ENCODE peak calls at places on chromosomes 13 and 19, in six cellular contexts. L, A, E, V, T and B are unnamed samples.

GRCh38 chr19:4089400-4089908 is 22.8 kb upstream of the ZBTB7A start:
- DNase-seq in L (no peak), V (no peak), A (no peak), T (no peak), E (no peak), B (no peak)

GRCh38 chr13:71864981-71865857 is 1.8 kb downstream of the DACH1 start:
- DNase-seq in E (peak), A (no peak), T (no peak), V (no peak), L (no peak), B (no peak)

GRCh38 chr19:670609-671075 is 5.5 kb upstream of the FSTL3 start:
- DNase-seq in L (no peak), V (peak), A (no peak), T (no peak), E (no peak), B (no peak)

GRCh38 chr13:106182404-106182803 is 353.1 kb downstream of the EFNB2 start:
- DNase-seq in A (peak), L (no peak), V (no peak), E (no peak), T (no peak), B (no peak)

GRCh38 chr13:114027826-114028225 is 54.0 kb upstream of the C13orf46 start:
- DNase-seq in L (no peak), T (no peak), V (no peak), E (no peak), A (no peak), B (no peak)

GRCh38 chr19:16160943-16161560 is 12.3 kb downstream of the CIB3 start:
- DNase-seq in V (peak), A (peak), E (no peak), L (peak), T (no peak), B (no peak)

GRCh38 chr19:52689804-52690394 is 44.9 kb downstream of the ZNF611 start:
- DNase-seq in V (no peak), T (no peak), L (peak), A (no peak), E (peak), B (no peak)

GRCh38 chr19:29812080-29812880 is 489 bp downstream of the CCNE1 start:
- DNase-seq in E (peak), L (no peak), T (no peak), A (no peak), V (no peak), B (no peak)

GRCh38 chr13:36858285-36858684 is 39.3 kb downstream of the RFXAP start:
- DNase-seq in T (no peak), V (peak), L (peak), A (peak), E (no peak), B (peak)

GRCh38 chr13:98188544-98189166 is 11.6 kb upstream of the RNF113B start:
- DNase-seq in E (no peak), V (no peak), L (no peak), A (no peak), T (no peak), B (no peak)

GRCh38 chr19:43490759-43491158 is 13.8 kb downstream of the PHLDB3 start:
- DNase-seq in T (no peak), E (no peak), L (no peak), V (no peak), A (no peak), B (no peak)

GRCh38 chr13:23960566-23961156 is 63.4 kb upstream of the C1QTNF9B start:
- DNase-seq in A (peak), L (peak), T (no peak), V (peak), E (no peak), B (peak)

GRCh38 chr19:30664358-30665058 is 292.3 kb downstream of the ZNF536 start:
- DNase-seq in V (peak), E (no peak), L (peak), A (no peak), T (no peak), B (peak)

GRCh38 chr19:1234041-1234669 is 3.6 kb downstream of the CBARP start:
- DNase-seq in L (no peak), A (no peak), E (no peak), T (no peak), V (no peak), B (no peak)

GRCh38 chr13:59715591-59715990 is 448.1 kb downstream of the DIAPH3 start:
- DNase-seq in L (no peak), V (no peak), A (no peak), E (no peak), T (no peak), B (no peak)

GRCh38 chr19:16607819-16608218 is 20.2 kb downstream of the MED26 start:
- DNase-seq in T (no peak), V (no peak), E (no peak), L (no peak), A (no peak), B (no peak)

GRCh38 chr19:32464279-32464678 is 58.7 kb downstream of the DPY19L3 start:
- DNase-seq in E (no peak), T (no peak), L (no peak), A (peak), V (no peak), B (no peak)

GRCh38 chr19:940591-941291 is 14.9 kb downstream of the ARID3A start:
- DNase-seq in T (no peak), A (no peak), V (no peak), L (no peak), E (no peak), B (no peak)

GRCh38 chr19:5585461-5586299 is 17.9 kb upstream of the TINCR start:
- DNase-seq in V (no peak), E (peak), T (no peak), L (peak), A (no peak), B (peak)

GRCh38 chr19:54967611-54968010 is 1.4 kb downstream of the NLRP2 start:
- DNase-seq in E (no peak), L (no peak), A (no peak), V (no peak), T (peak), B (no peak)

DNA sequence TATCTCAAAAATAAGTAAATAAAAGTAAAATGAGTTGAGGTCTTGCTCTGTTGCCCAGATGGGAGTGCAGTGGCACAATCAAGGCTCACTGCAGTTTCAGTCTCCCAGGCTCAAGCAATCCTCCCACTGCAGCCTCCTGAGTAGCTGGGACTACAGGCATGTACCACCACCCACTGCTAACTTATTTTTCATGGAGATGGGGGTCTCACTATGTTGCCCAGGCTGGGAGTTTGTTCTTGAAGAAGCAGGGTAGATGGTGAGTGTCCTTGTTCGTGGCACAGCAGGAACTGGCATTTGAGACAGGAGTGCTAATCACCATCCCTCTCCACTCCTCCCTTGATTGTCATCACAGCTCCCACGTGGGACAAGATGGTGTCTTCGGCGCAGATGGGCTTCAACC is 3.5 kb downstream of the NLRP2 start:
- DNase-seq in L (no peak), V (no peak), A (no peak), E (no peak), T (no peak), B (no peak)
- TF ChIP-seq ZNF274 in L (no peak), V (no peak), A (no peak), E (no peak), T (no peak), B (no peak)

DNA sequence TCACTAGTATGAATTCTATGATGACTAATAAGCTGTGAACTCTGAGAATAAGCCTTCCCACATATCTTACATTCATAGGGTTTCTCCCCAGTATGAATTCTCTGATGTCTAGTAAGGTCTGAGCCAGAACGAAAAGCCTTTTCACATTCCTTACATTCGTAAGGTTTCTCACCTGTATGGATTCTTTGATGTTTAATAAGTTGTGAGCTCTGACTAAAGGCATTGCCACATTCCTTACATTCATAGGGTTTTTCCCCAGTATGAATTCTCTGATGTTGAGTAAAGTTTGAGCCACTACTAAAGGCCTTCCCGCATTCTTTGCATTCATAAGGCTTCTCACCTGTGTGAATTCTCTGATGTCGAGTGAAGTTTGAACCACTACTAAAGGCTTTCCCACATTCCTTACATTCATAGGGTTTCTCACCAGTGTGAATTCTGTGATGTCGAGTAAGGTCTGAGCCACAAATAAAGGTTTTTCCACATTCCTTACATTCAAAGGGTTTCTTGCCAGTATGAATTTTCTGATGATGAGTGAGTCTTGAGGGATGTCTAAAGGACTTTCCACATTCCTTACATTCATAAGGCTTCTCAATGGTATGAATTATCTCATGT is 30.7 kb upstream of the ZFP82 start:
- DNase-seq in E (no peak), T (no peak), V (no peak), L (no peak), A (no peak), B (no peak)
- TF ChIP-seq ZNF274 in E (peak), T (peak), V (peak), L (peak), A (peak), B (peak)

DNA sequence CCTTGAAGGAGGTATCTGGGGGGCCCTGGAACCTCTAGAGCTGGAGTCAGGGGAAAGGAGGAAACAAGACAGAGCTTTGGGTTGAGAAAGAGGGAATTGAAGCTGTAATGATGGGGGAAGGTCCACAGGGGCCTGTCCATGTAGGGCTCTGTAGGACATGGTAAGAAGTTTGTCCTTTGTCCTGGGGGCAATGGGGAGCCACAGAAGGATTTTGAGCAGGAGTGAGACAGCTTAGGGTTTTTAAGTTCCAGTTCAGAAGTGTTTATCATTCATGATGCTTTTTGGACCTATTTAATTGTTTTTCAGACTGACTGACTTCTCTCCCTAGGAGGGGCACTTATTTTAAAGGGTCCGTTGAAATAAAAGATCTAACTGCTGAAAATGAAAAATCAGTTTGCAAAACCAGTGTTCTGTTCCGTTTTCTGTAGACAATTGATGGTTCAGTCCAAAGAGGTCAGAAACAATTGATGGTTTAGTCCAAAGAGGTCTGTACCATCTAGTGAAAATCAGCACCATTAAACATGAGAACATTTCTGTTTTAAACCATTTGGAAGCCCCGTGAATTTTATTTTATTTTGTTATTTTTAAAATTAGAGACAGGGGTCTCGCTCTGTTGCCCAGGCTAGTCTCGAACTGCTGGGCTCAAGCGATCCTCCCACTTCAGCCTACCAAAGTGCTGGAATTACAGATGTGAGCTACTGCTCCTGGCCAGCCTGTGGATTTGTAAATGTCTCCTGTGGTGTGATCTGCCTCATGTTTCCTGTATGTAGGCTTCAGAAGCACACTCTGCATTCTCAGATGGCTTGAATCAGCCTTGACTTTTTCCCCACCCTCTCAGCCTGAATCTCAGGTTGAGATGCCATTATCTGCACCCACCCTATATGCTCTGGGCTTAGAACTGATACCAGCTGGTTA is 8.4 kb downstream of the PLD3 start:
- DNase-seq in L (no peak), A (no peak), E (no peak), V (no peak), T (no peak), B (no peak)
- TF ChIP-seq ZNF274 in L (no peak), A (no peak), E (no peak), V (no peak), T (no peak), B (no peak)

DNA sequence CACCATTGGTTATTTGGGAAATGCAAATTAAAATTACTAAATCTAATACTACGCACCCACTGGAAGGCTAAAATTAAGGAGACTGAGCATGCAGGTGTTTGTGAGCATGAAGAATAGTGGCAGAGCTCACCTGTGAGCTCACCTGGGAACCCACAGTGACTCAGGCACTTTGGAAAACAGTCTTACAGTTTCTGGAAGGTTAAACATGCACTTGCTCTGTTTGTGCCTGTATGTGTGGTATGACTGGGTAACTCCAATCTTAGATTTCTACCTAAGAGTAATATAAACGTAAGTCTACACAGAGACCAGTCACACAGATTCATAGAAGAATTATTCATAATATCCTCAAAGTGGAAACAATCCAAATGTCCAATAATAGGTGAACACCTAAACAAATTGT is 318.8 kb downstream of the ATP8A2 start:
- DNase-seq in V (no peak), E (no peak), A (no peak), L (no peak), T (no peak), B (no peak)
- TF ChIP-seq ZNF274 in V (no peak), E (no peak), A (no peak), L (no peak), T (no peak), B (no peak)

DNA sequence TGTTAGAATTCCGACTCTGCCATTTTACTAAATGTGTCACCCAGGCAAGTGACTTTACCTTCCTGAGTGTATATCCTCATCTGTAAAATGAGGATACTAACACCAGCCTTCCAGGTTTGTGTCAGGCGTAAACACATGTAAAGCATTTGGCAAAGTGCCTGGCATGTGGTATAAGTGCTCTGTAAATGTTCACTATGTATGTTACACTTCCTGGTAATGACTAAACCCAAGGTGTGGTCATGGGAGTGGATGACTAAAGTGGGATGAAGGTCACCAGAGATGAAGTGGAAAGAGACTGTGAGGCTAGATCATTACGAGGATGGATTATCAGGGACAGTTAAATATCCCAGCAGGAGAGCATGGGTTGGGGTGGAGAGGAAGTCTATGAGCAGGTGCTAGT is 25.6 kb downstream of the DEDD2 start:
- DNase-seq in L (no peak), V (peak), A (peak), T (no peak), E (no peak), B (no peak)
- TF ChIP-seq ZNF274 in L (no peak), V (no peak), A (no peak), T (no peak), E (no peak), B (no peak)

GRCh38 chr13:75391432-75392100 is 90.4 kb downstream of the TBC1D4 start:
- DNase-seq in V (no peak), L (no peak), T (no peak), E (no peak), A (no peak), B (no peak)

GRCh38 chr13:75395901-75396300 is 86.1 kb downstream of the TBC1D4 start:
- DNase-seq in T (no peak), E (no peak), A (no peak), V (no peak), L (no peak), B (no peak)

GRCh38 chr13:75390229-75390628 is 91.7 kb downstream of the TBC1D4 start:
- DNase-seq in L (no peak), A (no peak), T (no peak), V (no peak), E (no peak), B (no peak)

GRCh38 chr13:75395056-75395455 is 86.9 kb downstream of the TBC1D4 start:
- DNase-seq in V (no peak), T (no peak), L (no peak), A (no peak), E (no peak), B (no peak)

DNA sequence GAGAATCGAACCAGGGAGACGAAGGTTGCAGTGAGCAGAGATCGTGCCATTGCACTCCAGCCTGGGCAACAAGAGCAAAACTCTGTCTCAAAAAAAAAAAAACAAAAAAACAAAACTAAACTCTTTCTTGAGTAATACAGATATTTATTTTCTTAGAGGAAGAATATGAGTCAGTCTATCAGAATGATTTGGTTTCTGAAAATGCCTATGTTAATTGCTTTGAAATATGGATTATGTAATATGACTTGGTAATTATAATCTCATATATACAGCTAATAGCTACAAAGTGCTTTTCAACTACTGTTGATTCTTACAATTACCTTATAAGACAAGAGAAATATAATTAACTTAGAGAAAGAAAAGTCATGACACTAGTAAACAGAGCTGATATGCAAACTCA is 88.1 kb downstream of the TBC1D4 start:
- DNase-seq in A (no peak), T (no peak), E (no peak), L (no peak), V (no peak), B (no peak)
- TF ChIP-seq ZNF274 in A (no peak), T (no peak), E (no peak), L (no peak), V (no peak), B (no peak)

DNA sequence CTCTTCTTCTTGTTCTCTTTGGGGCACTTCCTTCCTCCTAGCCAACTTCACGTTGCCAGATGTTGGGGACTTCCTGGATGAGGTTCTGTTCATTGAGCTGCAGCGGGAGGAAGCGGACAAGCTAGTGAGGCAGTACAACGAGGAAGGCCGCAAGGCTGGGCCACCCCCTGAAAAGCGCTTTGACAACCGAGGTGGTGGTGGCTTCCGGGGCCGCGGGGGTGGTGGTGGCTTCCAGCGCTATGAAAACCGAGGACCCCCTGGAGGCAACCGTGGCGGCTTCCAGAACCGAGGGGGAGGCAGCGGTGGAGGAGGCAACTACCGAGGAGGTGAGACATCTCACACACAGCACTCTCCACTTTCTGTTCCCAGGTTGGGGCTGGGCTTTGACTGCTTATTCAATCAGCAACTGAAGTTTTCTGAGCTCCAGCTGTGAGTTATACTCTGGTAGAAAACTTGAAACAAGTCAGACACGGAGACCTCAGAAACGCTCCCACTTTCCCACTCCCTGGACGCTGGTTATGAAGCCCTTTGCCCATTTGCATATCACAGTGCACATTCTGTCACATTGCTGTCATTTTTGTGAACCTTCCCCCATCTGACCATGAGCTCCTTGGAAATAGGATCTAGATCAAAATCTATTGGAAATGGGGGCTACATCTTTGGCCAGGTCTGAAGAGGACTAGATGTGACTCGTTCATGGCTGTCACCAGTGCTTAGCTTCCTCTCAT is 7.2 kb upstream of the CCDC97 start:
- DNase-seq in A (no peak), T (peak), V (no peak), E (no peak), L (no peak), B (no peak)
- TF ChIP-seq ZNF274 in A (no peak), T (no peak), V (no peak), E (no peak), L (no peak), B (no peak)